ENCODE peak calls at places on chromosomes 6 and 20, in four cellular contexts. One of them, this sample, is unnamed.

GRCh38 chr20:40728470-40728869 is 39.4 kb upstream of the MAFB start:
- DNase-seq in lower lobe of right lung: no peak
- DNase-seq in endodermal cell: no peak
- DNase-seq in coronary artery: no peak
- DNase-seq in this sample: peak

GRCh38 chr20:17606001-17606400 is 36.1 kb downstream of the DSTN start:
- DNase-seq in endodermal cell: no peak
- DNase-seq in coronary artery: no peak
- DNase-seq in lower lobe of right lung: no peak
- DNase-seq in this sample: no peak

GRCh38 chr6:89117285-89118108 is at the start of gene SRSF12:
- DNase-seq in endodermal cell: peak
- DNase-seq in lower lobe of right lung: peak
- DNase-seq in coronary artery: no peak
- DNase-seq in this sample: no peak

GRCh38 chr20:31811796-31812728 is 7.1 kb upstream of the MYLK2 start:
- DNase-seq in endodermal cell: no peak
- DNase-seq in lower lobe of right lung: no peak
- DNase-seq in coronary artery: peak
- DNase-seq in this sample: no peak

GRCh38 chr20:53786071-53786444 is 192.4 kb upstream of the ZNF217 start:
- DNase-seq in lower lobe of right lung: no peak
- DNase-seq in endodermal cell: no peak
- DNase-seq in coronary artery: no peak
- DNase-seq in this sample: no peak

GRCh38 chr20:13199279-13199678 is 21.8 kb upstream of the ISM1 start:
- DNase-seq in lower lobe of right lung: no peak
- DNase-seq in endodermal cell: no peak
- DNase-seq in coronary artery: no peak
- DNase-seq in this sample: no peak

GRCh38 chr6:117477988-117478852 is 4.3 kb upstream of the DCBLD1 start:
- DNase-seq in lower lobe of right lung: no peak
- DNase-seq in endodermal cell: peak
- DNase-seq in coronary artery: no peak
- DNase-seq in this sample: peak

GRCh38 chr6:1479095-1479494 is 89.7 kb downstream of the FOXF2 start:
- DNase-seq in lower lobe of right lung: no peak
- DNase-seq in coronary artery: no peak
- DNase-seq in endodermal cell: no peak
- DNase-seq in this sample: no peak

GRCh38 chr20:18466574-18466893 is 296 bp downstream of the DZANK1 start:
- DNase-seq in coronary artery: no peak
- DNase-seq in lower lobe of right lung: no peak
- DNase-seq in endodermal cell: no peak
- DNase-seq in this sample: no peak

DNA sequence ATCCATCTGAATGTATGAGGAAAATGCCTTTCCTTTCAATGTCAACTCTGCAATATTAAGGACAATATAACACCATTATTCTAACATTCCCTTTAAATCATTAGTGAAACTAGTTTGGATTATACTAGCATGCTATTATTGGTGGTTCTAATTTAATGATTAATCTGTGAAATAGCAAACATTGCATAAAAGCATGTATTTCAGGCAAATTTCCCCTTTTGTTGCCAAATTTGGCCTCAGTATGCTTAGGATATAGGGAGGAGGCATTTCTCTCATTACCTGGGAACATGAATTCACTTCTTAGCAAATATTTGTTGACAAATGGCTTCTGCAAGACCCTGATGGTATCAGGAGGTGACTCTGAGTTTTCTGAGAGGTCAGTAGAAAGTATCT is 1.6 kb downstream of the TPMT start:
- DNase-seq in coronary artery: no peak
- DNase-seq in lower lobe of right lung: no peak
- DNase-seq in endodermal cell: no peak
- DNase-seq in this sample: no peak
- H3K4me3 ChIP-seq in coronary artery: no peak
- H3K4me3 ChIP-seq in lower lobe of right lung: no peak
- H3K4me3 ChIP-seq in endodermal cell: peak
- H3K4me3 ChIP-seq in this sample: no peak

GRCh38 chr6:37513155-37513554 is 13.5 kb upstream of the CCDC167 start:
- DNase-seq in lower lobe of right lung: no peak
- DNase-seq in coronary artery: no peak
- DNase-seq in endodermal cell: no peak
- DNase-seq in this sample: no peak
- H3K4me3 ChIP-seq in lower lobe of right lung: no peak
- H3K4me3 ChIP-seq in coronary artery: no peak
- H3K4me3 ChIP-seq in endodermal cell: no peak
- H3K4me3 ChIP-seq in this sample: no peak

GRCh38 chr6:122697458-122697857 is 82.1 kb upstream of the FABP7 start:
- DNase-seq in lower lobe of right lung: no peak
- DNase-seq in endodermal cell: peak
- DNase-seq in coronary artery: no peak
- DNase-seq in this sample: no peak

GRCh38 chr6:122695188-122695587 is 84.3 kb upstream of the FABP7 start:
- DNase-seq in lower lobe of right lung: no peak
- DNase-seq in endodermal cell: no peak
- DNase-seq in coronary artery: no peak
- DNase-seq in this sample: no peak

GRCh38 chr6:122692807-122693580 is 82.8 kb downstream of the PKIB start:
- DNase-seq in lower lobe of right lung: no peak
- DNase-seq in coronary artery: no peak
- DNase-seq in endodermal cell: no peak
- DNase-seq in this sample: no peak

GRCh38 chr6:122696853-122697252 is 82.7 kb upstream of the FABP7 start:
- DNase-seq in endodermal cell: no peak
- DNase-seq in coronary artery: no peak
- DNase-seq in lower lobe of right lung: no peak
- DNase-seq in this sample: no peak

DNA sequence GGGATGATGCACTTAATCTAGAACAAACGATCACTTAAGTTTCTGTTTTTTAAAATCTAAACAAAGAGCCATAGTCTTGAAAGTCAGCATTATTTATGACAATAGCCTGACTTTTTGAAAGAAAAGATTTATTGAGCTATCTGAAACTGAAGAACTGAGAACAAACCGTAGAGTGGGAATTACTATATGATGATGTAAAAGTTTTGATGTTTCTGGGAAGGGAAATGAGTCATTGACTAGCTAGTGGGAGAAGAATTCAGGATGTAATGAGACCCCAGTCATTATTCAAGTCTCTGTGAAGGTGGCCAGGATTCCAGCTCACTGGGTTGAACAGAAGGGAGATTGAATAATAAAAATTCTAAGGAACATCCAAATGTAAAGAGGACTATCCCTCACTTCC is 83.4 kb upstream of the FABP7 start:
- DNase-seq in coronary artery: no peak
- DNase-seq in lower lobe of right lung: no peak
- DNase-seq in endodermal cell: no peak
- DNase-seq in this sample: no peak
- H3K4me3 ChIP-seq in coronary artery: no peak
- H3K4me3 ChIP-seq in lower lobe of right lung: no peak
- H3K4me3 ChIP-seq in endodermal cell: no peak
- H3K4me3 ChIP-seq in this sample: no peak

DNA sequence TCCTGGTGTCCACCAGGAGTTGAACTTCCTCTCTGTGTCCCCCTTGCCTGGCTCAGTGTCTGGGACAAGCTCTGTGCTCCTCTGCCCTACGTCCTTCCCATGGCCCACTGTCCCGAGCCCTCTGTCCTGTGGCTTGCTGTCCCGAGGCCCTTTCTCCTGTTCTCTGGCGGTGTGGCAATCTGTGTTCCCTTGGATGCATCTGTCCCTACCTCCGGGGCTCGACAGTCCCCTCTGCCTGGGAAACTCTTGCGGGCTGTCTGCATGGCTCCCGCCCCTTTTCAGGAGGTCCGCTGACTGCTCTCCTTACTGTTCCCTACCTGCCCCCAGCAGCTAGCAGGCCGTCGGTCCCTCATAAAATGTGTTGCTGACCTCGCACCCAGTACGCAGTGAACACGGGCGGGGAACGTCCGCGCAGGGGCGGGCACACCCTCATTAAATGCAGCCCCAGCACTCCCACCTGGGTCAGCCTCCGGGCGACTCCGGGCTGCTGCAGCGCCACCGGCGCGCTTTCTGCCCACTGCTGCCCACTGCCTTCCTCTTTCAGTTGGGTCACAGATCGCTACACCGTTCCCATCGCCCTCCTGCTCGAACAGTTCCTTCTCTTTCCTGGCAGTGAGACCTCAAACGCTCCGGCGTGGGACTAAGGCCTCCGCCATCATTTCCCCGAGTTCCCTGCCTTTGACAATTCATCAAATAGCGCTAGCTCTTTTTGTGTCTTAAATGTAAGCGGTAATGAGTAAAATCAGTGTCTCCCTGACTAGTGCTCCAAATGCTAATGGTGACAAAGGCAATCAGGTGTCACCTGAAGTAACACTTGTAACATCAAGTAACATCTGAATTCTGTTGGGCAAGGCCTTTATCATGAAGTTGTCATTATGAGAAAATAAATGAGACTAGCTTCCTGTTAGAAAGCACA is 60.5 kb downstream of the RSPH3 start:
- DNase-seq in lower lobe of right lung: no peak
- DNase-seq in endodermal cell: peak
- DNase-seq in coronary artery: no peak
- DNase-seq in this sample: no peak
- H3K4me3 ChIP-seq in lower lobe of right lung: peak
- H3K4me3 ChIP-seq in endodermal cell: no peak
- H3K4me3 ChIP-seq in coronary artery: peak
- H3K4me3 ChIP-seq in this sample: no peak

GRCh38 chr6:134171517-134171916 is 119.1 kb upstream of the SLC2A12 start:
- DNase-seq in endodermal cell: no peak
- DNase-seq in lower lobe of right lung: no peak
- DNase-seq in coronary artery: no peak
- DNase-seq in this sample: no peak
- H3K4me3 ChIP-seq in endodermal cell: no peak
- H3K4me3 ChIP-seq in lower lobe of right lung: peak
- H3K4me3 ChIP-seq in coronary artery: peak
- H3K4me3 ChIP-seq in this sample: no peak

GRCh38 chr20:61726979-61727378 is 338.7 kb downstream of the TAF4 start:
- DNase-seq in lower lobe of right lung: no peak
- DNase-seq in coronary artery: no peak
- DNase-seq in endodermal cell: no peak
- DNase-seq in this sample: no peak
- H3K4me3 ChIP-seq in lower lobe of right lung: no peak
- H3K4me3 ChIP-seq in coronary artery: no peak
- H3K4me3 ChIP-seq in endodermal cell: no peak
- H3K4me3 ChIP-seq in this sample: no peak